ENCODE peak calls at places on chromosome 11, in seven cellular contexts. One of them, this sample, is unnamed.

GRCh38 chr11:8442301-8442700 is 151.7 kb downstream of the STK33 start:
- DNase-seq in SK-N-SH: peak
- DNase-seq in A549: no peak
- DNase-seq in WTC11: no peak
- DNase-seq in NB4: peak
- DNase-seq in HCT116: no peak
- DNase-seq in K562: no peak
- DNase-seq in this sample: no peak

GRCh38 chr11:12756101-12756500 is 81.9 kb downstream of the TEAD1 start:
- DNase-seq in SK-N-SH: no peak
- DNase-seq in A549: no peak
- DNase-seq in WTC11: no peak
- DNase-seq in NB4: no peak
- DNase-seq in HCT116: no peak
- DNase-seq in K562: no peak
- DNase-seq in this sample: no peak

GRCh38 chr11:96154802-96155520 is 188.0 kb downstream of the MAML2 start:
- DNase-seq in SK-N-SH: no peak
- DNase-seq in A549: peak
- DNase-seq in WTC11: no peak
- DNase-seq in NB4: no peak
- DNase-seq in HCT116: no peak
- DNase-seq in K562: no peak
- DNase-seq in this sample: no peak

GRCh38 chr11:57801185-57801490 is 39.5 kb downstream of the CTNND1 start:
- DNase-seq in SK-N-SH: no peak
- DNase-seq in A549: no peak
- DNase-seq in WTC11: no peak
- DNase-seq in NB4: no peak
- DNase-seq in HCT116: no peak
- DNase-seq in K562: no peak
- DNase-seq in this sample: no peak

GRCh38 chr11:66543263-66544107 is 2.4 kb downstream of the ZDHHC24 start:
- DNase-seq in SK-N-SH: peak
- DNase-seq in A549: no peak
- DNase-seq in WTC11: peak
- DNase-seq in NB4: no peak
- DNase-seq in HCT116: no peak
- DNase-seq in K562: no peak
- DNase-seq in this sample: no peak

GRCh38 chr11:12482839-12483238 is 105.5 kb downstream of the PARVA start:
- DNase-seq in SK-N-SH: no peak
- DNase-seq in A549: no peak
- DNase-seq in WTC11: no peak
- DNase-seq in NB4: no peak
- DNase-seq in HCT116: no peak
- DNase-seq in K562: no peak
- DNase-seq in this sample: no peak

GRCh38 chr11:72634472-72635095 is 39.6 kb downstream of the PDE2A start:
- DNase-seq in SK-N-SH: no peak
- DNase-seq in A549: no peak
- DNase-seq in WTC11: no peak
- DNase-seq in NB4: no peak
- DNase-seq in HCT116: no peak
- DNase-seq in K562: no peak
- DNase-seq in this sample: no peak

GRCh38 chr11:60927061-60927592 is 2.9 kb downstream of the TMEM132A start:
- DNase-seq in SK-N-SH: no peak
- DNase-seq in A549: no peak
- DNase-seq in WTC11: no peak
- DNase-seq in NB4: no peak
- DNase-seq in HCT116: no peak
- DNase-seq in K562: no peak
- DNase-seq in this sample: no peak

GRCh38 chr11:72736452-72737069 is 15.6 kb downstream of the ARAP1 start:
- DNase-seq in SK-N-SH: no peak
- DNase-seq in A549: peak
- DNase-seq in WTC11: no peak
- DNase-seq in NB4: peak
- DNase-seq in HCT116: peak
- DNase-seq in K562: peak
- DNase-seq in this sample: no peak

GRCh38 chr11:25038131-25038530 is 541.3 kb downstream of the LUZP2 start:
- DNase-seq in SK-N-SH: no peak
- DNase-seq in A549: no peak
- DNase-seq in WTC11: no peak
- DNase-seq in NB4: no peak
- DNase-seq in HCT116: no peak
- DNase-seq in K562: no peak
- DNase-seq in this sample: no peak

GRCh38 chr11:123461164-123461563 is 31.1 kb downstream of the GRAMD1B start:
- DNase-seq in SK-N-SH: peak
- DNase-seq in A549: no peak
- DNase-seq in WTC11: no peak
- DNase-seq in NB4: no peak
- DNase-seq in HCT116: no peak
- DNase-seq in K562: no peak
- DNase-seq in this sample: no peak
- TF ChIP-seq MAX in SK-N-SH: no peak
- TF ChIP-seq MAX in A549: no peak
- TF ChIP-seq MAX in WTC11: no peak
- TF ChIP-seq MAX in NB4: no peak
- TF ChIP-seq MAX in HCT116: no peak
- TF ChIP-seq MAX in K562: no peak
- TF ChIP-seq MAX in this sample: no peak

GRCh38 chr11:35944503-35945136 is 758 bp downstream of the LDLRAD3 start:
- DNase-seq in SK-N-SH: peak
- DNase-seq in A549: no peak
- DNase-seq in WTC11: no peak
- DNase-seq in NB4: no peak
- DNase-seq in HCT116: no peak
- DNase-seq in K562: no peak
- DNase-seq in this sample: no peak
- TF ChIP-seq MAX in SK-N-SH: no peak
- TF ChIP-seq MAX in A549: no peak
- TF ChIP-seq MAX in WTC11: no peak
- TF ChIP-seq MAX in NB4: no peak
- TF ChIP-seq MAX in HCT116: no peak
- TF ChIP-seq MAX in K562: no peak
- TF ChIP-seq MAX in this sample: no peak

GRCh38 chr11:75214843-75215242 is 25.7 kb upstream of the TPBGL start:
- DNase-seq in SK-N-SH: peak
- DNase-seq in A549: no peak
- DNase-seq in WTC11: no peak
- DNase-seq in NB4: no peak
- DNase-seq in HCT116: no peak
- DNase-seq in K562: no peak
- DNase-seq in this sample: no peak

GRCh38 chr11:75223954-75224643 is 16.5 kb upstream of the TPBGL start:
- DNase-seq in SK-N-SH: no peak
- DNase-seq in A549: peak
- DNase-seq in WTC11: no peak
- DNase-seq in NB4: no peak
- DNase-seq in HCT116: no peak
- DNase-seq in K562: peak
- DNase-seq in this sample: no peak

GRCh38 chr11:75214411-75214821 is 26.2 kb upstream of the TPBGL start:
- DNase-seq in SK-N-SH: peak
- DNase-seq in A549: peak
- DNase-seq in WTC11: peak
- DNase-seq in NB4: peak
- DNase-seq in HCT116: peak
- DNase-seq in K562: peak
- DNase-seq in this sample: peak

GRCh38 chr11:75225794-75226193 is 14.8 kb upstream of the TPBGL start:
- DNase-seq in SK-N-SH: no peak
- DNase-seq in A549: no peak
- DNase-seq in WTC11: no peak
- DNase-seq in NB4: no peak
- DNase-seq in HCT116: no peak
- DNase-seq in K562: no peak
- DNase-seq in this sample: no peak

DNA sequence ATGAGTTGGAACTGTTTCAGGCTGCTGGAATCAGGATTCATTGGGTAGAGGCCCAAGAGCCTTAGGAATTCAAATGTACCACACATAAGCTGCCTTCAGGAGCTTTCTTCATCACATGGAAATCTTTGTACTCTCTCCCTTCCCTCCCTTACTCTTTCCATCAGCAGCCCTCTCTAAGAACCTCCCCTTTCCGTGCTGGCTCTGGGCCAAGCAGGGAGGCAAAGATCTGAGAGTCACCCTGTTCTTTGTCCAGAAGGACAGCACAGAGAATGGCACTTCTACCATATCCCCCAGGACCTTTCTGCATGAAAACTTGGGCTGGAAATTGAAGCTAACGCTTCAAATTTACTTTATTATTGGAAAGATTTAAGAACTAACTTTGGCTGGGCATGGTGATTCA is 20.7 kb upstream of the TPBGL start:
- DNase-seq in SK-N-SH: no peak
- DNase-seq in A549: no peak
- DNase-seq in WTC11: no peak
- DNase-seq in NB4: no peak
- DNase-seq in HCT116: no peak
- DNase-seq in K562: peak
- DNase-seq in this sample: no peak
- TF ChIP-seq MAX in SK-N-SH: no peak
- TF ChIP-seq MAX in A549: no peak
- TF ChIP-seq MAX in WTC11: no peak
- TF ChIP-seq MAX in NB4: no peak
- TF ChIP-seq MAX in HCT116: no peak
- TF ChIP-seq MAX in K562: no peak
- TF ChIP-seq MAX in this sample: no peak

GRCh38 chr11:111633248-111633647 is 31.0 kb downstream of the SIK2 start:
- DNase-seq in SK-N-SH: no peak
- DNase-seq in A549: no peak
- DNase-seq in WTC11: no peak
- DNase-seq in NB4: no peak
- DNase-seq in HCT116: no peak
- DNase-seq in K562: no peak
- DNase-seq in this sample: no peak

GRCh38 chr11:111631666-111632039 is 29.4 kb downstream of the SIK2 start:
- DNase-seq in SK-N-SH: no peak
- DNase-seq in A549: no peak
- DNase-seq in WTC11: no peak
- DNase-seq in NB4: no peak
- DNase-seq in HCT116: no peak
- DNase-seq in K562: no peak
- DNase-seq in this sample: no peak

GRCh38 chr11:111629499-111629898 is 27.2 kb downstream of the SIK2 start:
- DNase-seq in SK-N-SH: no peak
- DNase-seq in A549: no peak
- DNase-seq in WTC11: no peak
- DNase-seq in NB4: no peak
- DNase-seq in HCT116: no peak
- DNase-seq in K562: no peak
- DNase-seq in this sample: no peak

GRCh38 chr11:111632798-111633197 is 30.5 kb downstream of the SIK2 start:
- DNase-seq in SK-N-SH: peak
- DNase-seq in A549: no peak
- DNase-seq in WTC11: no peak
- DNase-seq in NB4: no peak
- DNase-seq in HCT116: no peak
- DNase-seq in K562: no peak
- DNase-seq in this sample: no peak

DNA sequence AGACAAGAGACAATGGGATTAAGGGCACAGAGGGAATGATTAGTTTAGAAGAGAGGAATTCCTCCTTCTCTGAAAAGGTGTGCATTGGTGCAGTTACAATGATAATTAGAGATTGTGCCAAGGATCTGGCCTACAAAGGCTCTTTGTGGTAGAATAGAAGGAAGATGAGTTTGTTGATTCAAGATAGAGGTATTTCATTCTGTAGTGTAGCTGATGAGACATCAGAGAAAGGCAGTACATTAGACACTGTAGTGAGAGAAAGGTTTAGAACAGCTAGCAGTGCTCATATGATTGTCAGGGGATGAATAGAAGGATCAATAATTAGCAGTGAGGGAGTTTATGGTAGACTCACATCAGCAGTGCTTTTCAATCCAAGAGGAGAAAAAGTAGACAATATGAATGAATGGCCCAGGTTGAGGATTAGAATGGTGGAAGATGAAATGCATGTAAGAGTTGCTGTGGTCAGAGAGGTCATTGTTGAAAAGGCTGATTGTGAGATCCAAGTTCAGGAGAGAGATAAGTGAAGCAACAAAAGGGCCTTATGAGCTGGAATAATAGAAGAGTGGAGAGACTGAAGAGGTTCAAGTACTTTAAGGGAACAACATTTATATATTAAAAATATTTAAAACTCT is 28.9 kb downstream of the SIK2 start:
- DNase-seq in SK-N-SH: no peak
- DNase-seq in A549: no peak
- DNase-seq in WTC11: no peak
- DNase-seq in NB4: no peak
- DNase-seq in HCT116: no peak
- DNase-seq in K562: no peak
- DNase-seq in this sample: no peak
- TF ChIP-seq MAX in SK-N-SH: no peak
- TF ChIP-seq MAX in A549: no peak
- TF ChIP-seq MAX in WTC11: no peak
- TF ChIP-seq MAX in NB4: no peak
- TF ChIP-seq MAX in HCT116: no peak
- TF ChIP-seq MAX in K562: no peak
- TF ChIP-seq MAX in this sample: no peak

GRCh38 chr11:80297808-80298460 is 857.1 kb upstream of the TENM4 start:
- DNase-seq in SK-N-SH: no peak
- DNase-seq in A549: peak
- DNase-seq in WTC11: no peak
- DNase-seq in NB4: no peak
- DNase-seq in HCT116: no peak
- DNase-seq in K562: no peak
- DNase-seq in this sample: no peak
- TF ChIP-seq MAX in SK-N-SH: no peak
- TF ChIP-seq MAX in A549: no peak
- TF ChIP-seq MAX in WTC11: no peak
- TF ChIP-seq MAX in NB4: no peak
- TF ChIP-seq MAX in HCT116: no peak
- TF ChIP-seq MAX in K562: no peak
- TF ChIP-seq MAX in this sample: no peak

DNA sequence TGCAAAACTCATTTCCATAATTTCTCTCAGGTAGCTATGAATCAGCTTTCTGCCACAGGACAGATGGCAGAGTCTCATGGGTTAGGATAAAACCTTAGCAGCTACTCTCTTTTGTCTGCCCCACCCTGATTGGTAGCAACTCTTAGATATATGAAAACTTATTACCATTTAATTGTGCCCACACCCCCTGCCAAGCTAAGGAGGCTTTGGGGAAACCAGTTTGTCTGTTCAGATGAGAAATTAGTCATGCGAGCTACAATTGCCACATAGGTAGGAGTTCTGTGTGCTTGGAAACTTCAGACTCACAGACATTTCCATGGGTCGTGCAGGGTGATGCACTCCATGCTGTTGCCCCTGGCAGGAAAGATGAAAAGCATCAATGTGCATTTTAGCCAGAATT is 39.9 kb downstream of the CD44 start:
- DNase-seq in SK-N-SH: no peak
- DNase-seq in A549: no peak
- DNase-seq in WTC11: no peak
- DNase-seq in NB4: peak
- DNase-seq in HCT116: no peak
- DNase-seq in K562: no peak
- DNase-seq in this sample: no peak
- TF ChIP-seq MAX in SK-N-SH: no peak
- TF ChIP-seq MAX in A549: no peak
- TF ChIP-seq MAX in WTC11: no peak
- TF ChIP-seq MAX in NB4: no peak
- TF ChIP-seq MAX in HCT116: no peak
- TF ChIP-seq MAX in K562: no peak
- TF ChIP-seq MAX in this sample: no peak